ENCODE peak calls at places on chromosomes 5 and 9, in five cellular contexts. One of them, this sample, is unnamed.

GRCh38 chr5:8730194-8730593 is 815.7 kb downstream of the SEMA5A start:
- DNase-seq in right lobe of liver: no peak
- DNase-seq in HTR-8/SVneo: no peak
- DNase-seq in EL: peak
- DNase-seq in AG04449: peak
- DNase-seq in this sample: no peak

GRCh38 chr9:126397056-126397455 is 70.4 kb downstream of the MVB12B start:
- DNase-seq in right lobe of liver: no peak
- DNase-seq in HTR-8/SVneo: no peak
- DNase-seq in EL: no peak
- DNase-seq in AG04449: no peak
- DNase-seq in this sample: peak

GRCh38 chr9:124358617-124359016 is 56.6 kb downstream of the PSMB7 start:
- DNase-seq in right lobe of liver: no peak
- DNase-seq in HTR-8/SVneo: no peak
- DNase-seq in EL: no peak
- DNase-seq in AG04449: no peak
- DNase-seq in this sample: no peak

GRCh38 chr5:139835656-139836055 is 40.0 kb downstream of the PSD2 start:
- DNase-seq in right lobe of liver: no peak
- DNase-seq in HTR-8/SVneo: no peak
- DNase-seq in EL: no peak
- DNase-seq in AG04449: no peak
- DNase-seq in this sample: no peak

GRCh38 chr5:168819004-168819626 is 239.9 kb upstream of the PANK3 start:
- DNase-seq in right lobe of liver: peak
- DNase-seq in HTR-8/SVneo: no peak
- DNase-seq in EL: no peak
- DNase-seq in AG04449: no peak
- DNase-seq in this sample: no peak

GRCh38 chr5:169979871-169980270 is 424 bp downstream of the INSYN2B start:
- DNase-seq in right lobe of liver: no peak
- DNase-seq in HTR-8/SVneo: no peak
- DNase-seq in EL: no peak
- DNase-seq in AG04449: no peak
- DNase-seq in this sample: no peak

GRCh38 chr5:83567741-83568530 is 96.4 kb downstream of the VCAN start:
- DNase-seq in right lobe of liver: no peak
- DNase-seq in HTR-8/SVneo: peak
- DNase-seq in EL: peak
- DNase-seq in AG04449: peak
- DNase-seq in this sample: no peak

GRCh38 chr5:55742778-55743177 is 4.9 kb downstream of the DDX4 start:
- DNase-seq in right lobe of liver: no peak
- DNase-seq in HTR-8/SVneo: no peak
- DNase-seq in EL: no peak
- DNase-seq in AG04449: no peak
- DNase-seq in this sample: no peak

GRCh38 chr5:146081685-146082084 is 23.7 kb downstream of the PLAC8L1 start:
- DNase-seq in right lobe of liver: no peak
- DNase-seq in HTR-8/SVneo: no peak
- DNase-seq in EL: no peak
- DNase-seq in AG04449: no peak
- DNase-seq in this sample: no peak

GRCh38 chr5:43401827-43402226 is 10.4 kb downstream of the CCL28 start:
- DNase-seq in right lobe of liver: no peak
- DNase-seq in HTR-8/SVneo: peak
- DNase-seq in EL: peak
- DNase-seq in AG04449: no peak
- DNase-seq in this sample: no peak

GRCh38 chr5:107063511-107063910 is 607.2 kb downstream of the EFNA5 start:
- DNase-seq in right lobe of liver: no peak
- DNase-seq in HTR-8/SVneo: no peak
- DNase-seq in EL: no peak
- DNase-seq in AG04449: no peak
- DNase-seq in this sample: no peak

GRCh38 chr5:83470920-83471404 is 582 bp upstream of the VCAN start:
- DNase-seq in right lobe of liver: no peak
- DNase-seq in HTR-8/SVneo: no peak
- DNase-seq in EL: no peak
- DNase-seq in AG04449: no peak
- DNase-seq in this sample: no peak

GRCh38 chr5:107570805-107571531 is 99.8 kb downstream of the EFNA5 start:
- DNase-seq in right lobe of liver: peak
- DNase-seq in HTR-8/SVneo: no peak
- DNase-seq in EL: no peak
- DNase-seq in AG04449: no peak
- DNase-seq in this sample: no peak

GRCh38 chr9:136617746-136618577 is 44.8 kb upstream of the EGFL7 start:
- DNase-seq in right lobe of liver: no peak
- DNase-seq in HTR-8/SVneo: no peak
- DNase-seq in EL: no peak
- DNase-seq in AG04449: no peak
- DNase-seq in this sample: peak

GRCh38 chr9:134488251-134488900 is 153.2 kb upstream of the COL5A1 start:
- DNase-seq in right lobe of liver: no peak
- DNase-seq in HTR-8/SVneo: no peak
- DNase-seq in EL: peak
- DNase-seq in AG04449: no peak
- DNase-seq in this sample: peak

GRCh38 chr5:171774418-171774817 is 11.2 kb upstream of the SMIM23 start:
- DNase-seq in right lobe of liver: no peak
- DNase-seq in HTR-8/SVneo: no peak
- DNase-seq in EL: no peak
- DNase-seq in AG04449: no peak
- DNase-seq in this sample: no peak

GRCh38 chr5:120252839-120253238 is 211.3 kb upstream of the PRR16 start:
- DNase-seq in right lobe of liver: no peak
- DNase-seq in HTR-8/SVneo: no peak
- DNase-seq in EL: peak
- DNase-seq in AG04449: no peak
- DNase-seq in this sample: no peak

GRCh38 chr9:70367305-70367930 is 47.0 kb downstream of the KLF9 start:
- DNase-seq in right lobe of liver: no peak
- DNase-seq in HTR-8/SVneo: no peak
- DNase-seq in EL: no peak
- DNase-seq in AG04449: no peak
- DNase-seq in this sample: no peak

GRCh38 chr5:110956280-110956912 is 115.1 kb upstream of the TSLP start:
- DNase-seq in right lobe of liver: peak
- DNase-seq in HTR-8/SVneo: no peak
- DNase-seq in EL: no peak
- DNase-seq in AG04449: no peak
- DNase-seq in this sample: no peak

GRCh38 chr5:176677209-176677931 is 30.1 kb downstream of the TSPAN17 start:
- DNase-seq in right lobe of liver: no peak
- DNase-seq in HTR-8/SVneo: no peak
- DNase-seq in EL: no peak
- DNase-seq in AG04449: no peak
- DNase-seq in this sample: no peak

GRCh38 chr5:77995793-77996409 is 219.8 kb upstream of the TBCA start:
- DNase-seq in right lobe of liver: no peak
- DNase-seq in HTR-8/SVneo: no peak
- DNase-seq in EL: no peak
- DNase-seq in AG04449: no peak
- DNase-seq in this sample: no peak

GRCh38 chr9:98364042-98364441 is 108.6 kb upstream of the TBC1D2 start:
- DNase-seq in right lobe of liver: no peak
- DNase-seq in HTR-8/SVneo: no peak
- DNase-seq in EL: no peak
- DNase-seq in AG04449: no peak
- DNase-seq in this sample: no peak

GRCh38 chr5:154375331-154376008 is 70.3 kb upstream of the SAP30L start:
- DNase-seq in right lobe of liver: no peak
- DNase-seq in HTR-8/SVneo: no peak
- DNase-seq in EL: no peak
- DNase-seq in AG04449: no peak
- DNase-seq in this sample: no peak

GRCh38 chr5:140547508-140548299 is at the start of gene EIF4EBP3:
- DNase-seq in right lobe of liver: peak
- DNase-seq in HTR-8/SVneo: no peak
- DNase-seq in EL: peak
- DNase-seq in AG04449: peak
- DNase-seq in this sample: peak

GRCh38 chr5:10376530-10376929 is 23.0 kb downstream of the MARCHF6 start:
- DNase-seq in right lobe of liver: no peak
- DNase-seq in HTR-8/SVneo: no peak
- DNase-seq in EL: no peak
- DNase-seq in AG04449: no peak
- DNase-seq in this sample: no peak

GRCh38 chr5:71882826-71883744 is 164.0 kb downstream of the CARTPT start:
- DNase-seq in right lobe of liver: no peak
- DNase-seq in HTR-8/SVneo: no peak
- DNase-seq in EL: peak
- DNase-seq in AG04449: no peak
- DNase-seq in this sample: no peak

GRCh38 chr9:37485389-37486255 is at the start of gene POLR1E:
- DNase-seq in right lobe of liver: peak
- DNase-seq in HTR-8/SVneo: peak
- DNase-seq in EL: peak
- DNase-seq in AG04449: peak
- DNase-seq in this sample: peak

GRCh38 chr5:13325765-13326164 is 618.7 kb downstream of the DNAH5 start:
- DNase-seq in right lobe of liver: no peak
- DNase-seq in HTR-8/SVneo: no peak
- DNase-seq in EL: peak
- DNase-seq in AG04449: no peak
- DNase-seq in this sample: no peak

This sample was measured in B cell.